ENCODE peak calls at places on chromosome 10, in five cellular contexts. One of them, this sample, is unnamed. For H3K4me1 and H3K9me3, the result is how much of the 10 kb centered on the place peaks cover.

GRCh38 chr10:91163269-91163708 is 57.2 kb upstream of the PCGF5 start:
- DNase-seq in tibial artery: peak
- DNase-seq in transverse colon: peak
- DNase-seq in CD8-positive, alpha-beta T cell: peak
- DNase-seq in HepG2: peak
- DNase-seq in this sample: peak

GRCh38 chr10:89846786-89847185 is 145.4 kb downstream of the KIF20B start:
- DNase-seq in tibial artery: no peak
- DNase-seq in transverse colon: no peak
- DNase-seq in CD8-positive, alpha-beta T cell: no peak
- DNase-seq in HepG2: no peak
- DNase-seq in this sample: no peak

GRCh38 chr10:18273039-18273438 is 132.8 kb downstream of the CACNB2 start:
- DNase-seq in tibial artery: no peak
- DNase-seq in transverse colon: no peak
- DNase-seq in CD8-positive, alpha-beta T cell: no peak
- DNase-seq in HepG2: no peak
- DNase-seq in this sample: no peak

GRCh38 chr10:92965314-92965713 is 95.3 kb upstream of the CYP26C1 start:
- DNase-seq in tibial artery: no peak
- DNase-seq in transverse colon: no peak
- DNase-seq in CD8-positive, alpha-beta T cell: no peak
- DNase-seq in HepG2: peak
- DNase-seq in this sample: no peak

GRCh38 chr10:22321831-22322662 is 1.1 kb downstream of the BMI1 start:
- DNase-seq in tibial artery: peak
- DNase-seq in transverse colon: no peak
- DNase-seq in CD8-positive, alpha-beta T cell: peak
- DNase-seq in HepG2: no peak
- DNase-seq in this sample: peak

GRCh38 chr10:13525683-13526082 is 3.1 kb downstream of the BEND7 start:
- DNase-seq in tibial artery: no peak
- DNase-seq in transverse colon: no peak
- DNase-seq in CD8-positive, alpha-beta T cell: no peak
- DNase-seq in HepG2: no peak
- DNase-seq in this sample: no peak

GRCh38 chr10:110372656-110373055 is 67.9 kb upstream of the SMNDC1 start:
- DNase-seq in tibial artery: no peak
- DNase-seq in transverse colon: no peak
- DNase-seq in CD8-positive, alpha-beta T cell: no peak
- DNase-seq in HepG2: no peak
- DNase-seq in this sample: no peak

GRCh38 chr10:118698421-118698820 is 56.3 kb downstream of the CACUL1 start:
- DNase-seq in tibial artery: no peak
- DNase-seq in transverse colon: peak
- DNase-seq in CD8-positive, alpha-beta T cell: peak
- DNase-seq in HepG2: peak
- DNase-seq in this sample: peak

GRCh38 chr10:111446966-111447365 is 370.1 kb downstream of the ADRA2A start:
- DNase-seq in tibial artery: no peak
- DNase-seq in transverse colon: no peak
- DNase-seq in CD8-positive, alpha-beta T cell: no peak
- DNase-seq in HepG2: no peak
- DNase-seq in this sample: no peak

GRCh38 chr10:78175444-78175843 is 141.8 kb downstream of the RPS24 start:
- DNase-seq in tibial artery: no peak
- DNase-seq in transverse colon: no peak
- DNase-seq in CD8-positive, alpha-beta T cell: no peak
- DNase-seq in HepG2: no peak
- DNase-seq in this sample: no peak

GRCh38 chr10:24097771-24098207 is 111.1 kb upstream of the KIAA1217 start:
- DNase-seq in tibial artery: no peak
- DNase-seq in transverse colon: no peak
- DNase-seq in CD8-positive, alpha-beta T cell: no peak
- DNase-seq in HepG2: peak
- DNase-seq in this sample: no peak

GRCh38 chr10:91643700-91644099 is 10.8 kb upstream of the PPP1R3C start:
- DNase-seq in tibial artery: no peak
- DNase-seq in transverse colon: no peak
- DNase-seq in CD8-positive, alpha-beta T cell: no peak
- DNase-seq in HepG2: peak
- DNase-seq in this sample: no peak

GRCh38 chr10:131872837-131873375 is 27.9 kb upstream of the PPP2R2D start:
- DNase-seq in tibial artery: no peak
- DNase-seq in transverse colon: no peak
- DNase-seq in CD8-positive, alpha-beta T cell: no peak
- DNase-seq in HepG2: no peak
- DNase-seq in this sample: no peak

GRCh38 chr10:76717141-76717540 is 920.5 kb downstream of the KCNMA1 start:
- DNase-seq in tibial artery: no peak
- DNase-seq in transverse colon: no peak
- DNase-seq in CD8-positive, alpha-beta T cell: no peak
- DNase-seq in HepG2: no peak
- DNase-seq in this sample: no peak

DNA sequence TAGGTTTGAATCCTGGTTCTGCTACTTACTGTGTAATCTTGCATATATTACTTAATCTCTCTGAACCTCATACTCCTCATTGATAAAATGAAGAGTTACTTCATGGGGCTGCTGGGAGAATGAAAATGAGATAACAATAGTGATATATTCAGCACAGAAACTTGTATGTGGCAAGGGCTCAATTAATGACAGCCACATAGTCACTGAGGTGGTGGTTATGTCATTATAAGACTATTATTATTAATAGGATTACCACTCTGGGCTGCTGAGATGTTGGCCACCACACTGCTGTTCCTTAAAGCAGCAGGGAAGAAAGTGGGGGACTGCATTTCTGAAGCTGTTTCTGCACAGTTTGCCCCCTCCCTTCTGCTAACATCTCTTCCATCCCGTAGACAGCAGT is 100.4 kb upstream of the PDLIM1 start:
- DNase-seq in tibial artery: no peak
- DNase-seq in transverse colon: no peak
- DNase-seq in CD8-positive, alpha-beta T cell: no peak
- DNase-seq in HepG2: no peak
- DNase-seq in this sample: no peak
- H3K4me1 ChIP-seq in tibial artery: half or more
- H3K4me1 ChIP-seq in transverse colon: under half
- H3K4me1 ChIP-seq in CD8-positive, alpha-beta T cell: under half
- H3K4me1 ChIP-seq in HepG2: under half
- H3K4me1 ChIP-seq in this sample: under half

DNA sequence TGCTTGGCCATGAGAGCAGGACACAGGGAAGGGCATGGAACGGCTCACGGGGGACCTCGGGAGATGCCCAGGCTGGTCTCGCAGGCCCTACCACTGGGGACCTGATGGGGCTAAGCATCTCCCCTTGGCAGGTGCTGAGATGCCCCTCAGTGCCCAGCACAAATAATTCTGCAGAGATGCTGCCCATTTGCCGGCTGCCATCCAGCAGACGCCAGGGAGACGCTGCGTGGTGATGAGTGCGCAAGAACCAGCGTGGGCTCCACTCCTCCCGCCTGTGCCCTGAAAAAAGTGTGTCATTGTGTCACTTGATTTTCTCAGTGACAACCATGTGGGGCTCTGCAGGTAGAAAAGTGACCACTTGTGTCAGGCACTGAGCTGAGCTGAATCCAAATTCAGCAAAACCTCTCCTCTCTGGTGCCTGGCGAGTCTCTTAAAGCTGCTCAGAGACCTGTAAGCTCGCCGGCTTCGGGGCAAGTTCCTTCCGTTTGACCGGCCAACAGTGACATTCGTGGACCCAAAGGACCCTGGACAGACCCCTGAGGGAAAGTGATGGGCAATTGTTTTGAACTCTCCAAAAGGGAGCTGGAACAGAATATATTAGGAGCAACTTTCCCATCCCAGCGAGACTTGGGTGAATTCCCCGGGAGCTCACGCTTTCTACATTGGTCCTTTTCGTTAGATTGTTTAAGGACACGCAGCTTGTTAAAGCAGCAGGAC is 332.9 kb downstream of the ADARB2 start:
- DNase-seq in tibial artery: no peak
- DNase-seq in transverse colon: no peak
- DNase-seq in CD8-positive, alpha-beta T cell: peak
- DNase-seq in HepG2: no peak
- DNase-seq in this sample: no peak
- H3K9me3 ChIP-seq in tibial artery: under half
- H3K9me3 ChIP-seq in transverse colon: under half
- H3K9me3 ChIP-seq in CD8-positive, alpha-beta T cell: under half
- H3K9me3 ChIP-seq in HepG2: under half
- H3K9me3 ChIP-seq in this sample: under half

DNA sequence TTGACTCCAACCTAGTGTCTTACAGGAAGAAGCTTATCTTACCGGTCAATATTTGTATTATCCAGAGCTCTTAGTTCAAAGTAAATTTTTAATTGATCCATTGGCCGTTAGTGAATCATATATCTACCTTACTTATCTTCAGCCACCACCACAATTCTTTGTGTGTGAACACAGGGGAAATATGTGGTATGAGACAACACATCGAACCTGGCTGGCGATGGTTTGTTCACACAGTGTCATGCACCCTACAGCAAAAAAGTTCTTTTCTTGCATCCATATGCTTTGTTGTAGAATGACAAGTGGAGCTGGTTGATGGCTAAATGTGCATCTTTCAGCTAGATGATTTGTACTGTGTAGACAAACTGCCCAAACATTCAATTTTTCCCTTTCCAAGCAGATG is 65.8 kb downstream of the ARID5B start:
- DNase-seq in tibial artery: no peak
- DNase-seq in transverse colon: no peak
- DNase-seq in CD8-positive, alpha-beta T cell: no peak
- DNase-seq in HepG2: no peak
- DNase-seq in this sample: no peak
- H3K27ac ChIP-seq in tibial artery: no peak
- H3K27ac ChIP-seq in transverse colon: no peak
- H3K27ac ChIP-seq in CD8-positive, alpha-beta T cell: no peak
- H3K27ac ChIP-seq in HepG2: peak
- H3K27ac ChIP-seq in this sample: no peak

DNA sequence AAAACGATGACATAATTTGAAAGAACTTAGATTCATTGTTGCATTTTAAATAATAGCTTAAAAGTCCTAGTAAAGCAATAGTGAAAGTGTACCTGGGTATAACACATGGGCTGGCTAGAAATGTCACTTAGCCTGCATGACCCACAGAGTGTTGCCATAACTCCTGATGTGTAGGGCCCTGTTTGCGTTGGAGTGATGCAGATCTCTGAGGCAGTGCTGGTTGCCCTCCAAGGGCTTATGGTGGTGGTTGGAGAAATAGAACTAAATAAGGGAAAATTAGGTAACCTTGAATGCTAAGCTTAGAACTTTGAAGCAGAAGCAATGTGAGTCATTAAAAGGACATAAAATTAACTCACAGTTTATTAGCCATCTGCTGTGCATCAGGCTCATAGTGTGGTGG is 105.7 kb downstream of the CCNY start:
- DNase-seq in tibial artery: no peak
- DNase-seq in transverse colon: no peak
- DNase-seq in CD8-positive, alpha-beta T cell: no peak
- DNase-seq in HepG2: no peak
- DNase-seq in this sample: no peak
- H3K4me1 ChIP-seq in tibial artery: under half
- H3K4me1 ChIP-seq in transverse colon: under half
- H3K4me1 ChIP-seq in CD8-positive, alpha-beta T cell: under half
- H3K4me1 ChIP-seq in HepG2: under half
- H3K4me1 ChIP-seq in this sample: under half